ENCODE peak calls at places on chromosomes 6 and 20, in eight cellular contexts. Y is bronchial epithelial cell; U is Caki2; K is activated CD8-positive, alpha-beta memory T cell treated with anti-CD3 and anti-CD28 coated beads for 1 hour; H is globus pallidus; R is GM13976; N is psoas muscle; Z is HT1080. Q is an unnamed sample.

GRCh38 chr6:56555438-56555872 is 87.2 kb downstream of the DST start:
- DNase-seq in K (no peak), R (no peak), U (no peak), Z (no peak), H (no peak), Y (no peak), N (no peak), Q (no peak)

GRCh38 chr6:116543149-116543548 is 2.3 kb downstream of the TRAPPC3L start:
- DNase-seq in U (no peak), H (no peak), Y (no peak), R (no peak), N (no peak), K (no peak), Z (no peak), Q (no peak)

GRCh38 chr6:129623008-129623732 is 86.8 kb downstream of the ARHGAP18 start:
- DNase-seq in K (no peak), H (no peak), Y (peak), R (peak), N (no peak), U (no peak), Z (no peak), Q (peak)

GRCh38 chr6:163147988-163148387 is 266.5 kb upstream of the QKI start:
- DNase-seq in Z (no peak), K (no peak), H (peak), U (no peak), R (no peak), N (no peak), Y (no peak), Q (no peak)

GRCh38 chr6:138234363-138234762 is 16.1 kb upstream of the PBOV1 start:
- DNase-seq in K (no peak), H (no peak), N (no peak), R (no peak), Z (no peak), Y (peak), U (no peak), Q (peak)

GRCh38 chr6:44039191-44039719 is 88.0 kb downstream of the MRPL14 start:
- DNase-seq in N (no peak), H (no peak), U (no peak), Z (no peak), R (no peak), Y (no peak), K (no peak), Q (no peak)

GRCh38 chr20:19975901-19976300 is 41.3 kb upstream of the NAA20 start:
- DNase-seq in H (peak), N (peak), Y (peak), Z (peak), R (no peak), U (peak), K (no peak), Q (peak)

GRCh38 chr6:49118475-49118874 is 344.6 kb downstream of the MMUT start:
- DNase-seq in H (no peak), U (no peak), N (no peak), Z (no peak), Y (no peak), K (no peak), R (no peak), Q (no peak)

GRCh38 chr6:5439749-5440148 is 178.4 kb downstream of the FARS2 start:
- DNase-seq in U (no peak), K (no peak), H (no peak), R (no peak), Z (no peak), Y (peak), N (no peak), Q (no peak)

GRCh38 chr6:131160254-131160758 is 25.0 kb downstream of the AKAP7 start:
- DNase-seq in Z (no peak), K (no peak), U (no peak), Y (no peak), R (no peak), H (no peak), N (no peak), Q (no peak)

GRCh38 chr6:45637611-45638257 is 260.0 kb upstream of the SUPT3H start:
- DNase-seq in Y (no peak), K (no peak), U (no peak), N (no peak), H (no peak), R (no peak), Z (no peak), Q (peak)

GRCh38 chr20:17772005-17772343 is 72.2 kb downstream of the BANF2 start:
- DNase-seq in Z (no peak), U (no peak), K (no peak), N (no peak), R (no peak), H (no peak), Y (no peak), Q (no peak)

GRCh38 chr20:4076671-4077070 is 61.3 kb upstream of the RNF24 start:
- DNase-seq in Y (peak), Z (peak), K (no peak), H (no peak), N (no peak), U (peak), R (no peak), Q (peak)

GRCh38 chr6:108565091-108565766 is 4.5 kb downstream of the FOXO3 start:
- DNase-seq in R (peak), Z (peak), Y (peak), U (no peak), H (no peak), K (no peak), N (no peak), Q (no peak)

GRCh38 chr6:7697820-7698623 is 27.9 kb upstream of the BMP6 start:
- DNase-seq in K (no peak), H (no peak), R (no peak), N (no peak), Z (peak), Y (peak), U (peak), Q (peak)

GRCh38 chr20:47785900-47786762 is 850 bp upstream of the SULF2 start:
- DNase-seq in K (no peak), R (peak), U (peak), Y (peak), H (peak), N (peak), Z (peak), Q (peak)

GRCh38 chr20:38286586-38287502 is 17.1 kb upstream of the BPI start:
- DNase-seq in N (no peak), R (no peak), U (no peak), H (peak), Y (no peak), Z (no peak), K (no peak), Q (no peak)

GRCh38 chr6:128655978-128656498 is 135.6 kb upstream of the PTPRK start:
- DNase-seq in H (no peak), K (no peak), R (no peak), Y (peak), Z (peak), N (no peak), U (peak), Q (peak)

Q was measured in MCF 10A.